ENCODE peak calls at places on chromosomes 2 and 18, in four cellular contexts. P is stimulated activated naive CD4-positive, alpha-beta T cell; K is occipital lobe; Y is astrocyte of the hippocampus. V is an unnamed sample.

GRCh38 chr18:33560686-33561370 is 17.2 kb upstream of the ASXL3 start:
- DNase-seq in P (no peak), K (no peak), Y (peak; percentile 20), V (no peak)

GRCh38 chr2:98379311-98380202 is 33.3 kb downstream of the CNGA3 start:
- DNase-seq in P (no peak), K (no peak), Y (peak; percentile 39), V (peak; percentile 7)

GRCh38 chr2:204046145-204046544 is 109.6 kb downstream of the ICOS start:
- DNase-seq in P (no peak), K (no peak), Y (no peak), V (no peak)

GRCh38 chr2:73965053-73965452 is 19.7 kb upstream of the TET3 start:
- DNase-seq in P (no peak), K (no peak), Y (no peak), V (no peak)

GRCh38 chr2:15841776-15842554 is 98.4 kb upstream of the MYCN start:
- DNase-seq in P (no peak), K (no peak), Y (no peak), V (no peak)

GRCh38 chr2:65344182-65344581 is 88.2 kb downstream of the SPRED2 start:
- DNase-seq in P (no peak), K (no peak), Y (no peak), V (no peak)

GRCh38 chr2:200944467-200945394 is 18.7 kb downstream of the ORC2 start:
- DNase-seq in P (no peak), K (no peak), Y (peak; percentile 68), V (no peak)

GRCh38 chr18:7626922-7627440 is 59.9 kb downstream of the PTPRM start:
- DNase-seq in P (no peak), K (no peak), Y (peak; percentile 77), V (no peak)

GRCh38 chr18:77005651-77006195 is 126.9 kb downstream of the MBP start:
- DNase-seq in P (no peak), K (no peak), Y (no peak), V (no peak)

GRCh38 chr2:217902281-217903141 is 100.3 kb downstream of the TNS1 start:
- DNase-seq in P (no peak), K (no peak), Y (peak; percentile 28), V (no peak)

GRCh38 chr2:204110250-204111183 is 174.0 kb downstream of the ICOS start:
- DNase-seq in P (peak; percentile 28), K (no peak), Y (peak; percentile 16), V (no peak)

GRCh38 chr2:101479810-101480209 is 4.9 kb upstream of the RFX8 start:
- DNase-seq in P (no peak), K (no peak), Y (no peak), V (no peak)

GRCh38 chr18:49149011-49149410 is 198.2 kb upstream of the SMAD7 start:
- DNase-seq in P (no peak), K (no peak), Y (no peak), V (no peak)

GRCh38 chr2:117436697-117437096 is 377.8 kb upstream of the DDX18 start:
- DNase-seq in P (no peak), K (no peak), Y (no peak), V (no peak)

GRCh38 chr2:76711490-76711889 is 810.7 kb downstream of the LRRTM4 start:
- DNase-seq in P (no peak), K (no peak), Y (no peak), V (no peak)

V was measured in midbrain.